ENCODE peak calls at places on chromosomes 4 and X, in four cellular contexts. M is H9, I is IMR-90, P is body of pancreas. Q is an unnamed sample. For H3K4me1, the result is how much of the 10 kb centered on the place peaks cover.

GRCh38 chr4:19241845-19242244 is 1009.9 kb upstream of the SLIT2 start:
- DNase-seq in P (no peak), M (no peak), I (no peak), Q (no peak)

GRCh38 chr4:40055379-40055872 is 1.2 kb upstream of the N4BP2 start:
- DNase-seq in P (no peak), M (no peak), I (no peak), Q (no peak)

GRCh38 chrX:48835524-48836329 is at the start of gene PCSK1N:
- DNase-seq in P (peak), I (no peak), M (peak), Q (no peak)

GRCh38 chr4:177016541-177017141 is 223.9 kb upstream of the VEGFC start:
- DNase-seq in M (no peak), I (peak), P (no peak), Q (peak)

GRCh38 chr4:109908741-109909140 is 3.9 kb upstream of the EGF start:
- DNase-seq in M (no peak), I (no peak), P (no peak), Q (no peak)

GRCh38 chr4:145619639-145619996 is 433 bp downstream of the MMAA start:
- DNase-seq in P (peak), I (peak), M (no peak), Q (no peak)

GRCh38 chr4:158588285-158588684 is 66.6 kb downstream of the RXFP1 start:
- DNase-seq in P (no peak), M (no peak), I (no peak), Q (no peak)

GRCh38 chrX:150767045-150767395 is 73.8 kb downstream of the MTMR1 start:
- DNase-seq in I (no peak), M (no peak), P (no peak), Q (no peak)

GRCh38 chrX:109889289-109890006 is 113.5 kb upstream of the TMEM164 start:
- DNase-seq in P (no peak), M (no peak), I (peak), Q (no peak)

GRCh38 chr4:10100734-10101216 is 15.8 kb downstream of the WDR1 start:
- DNase-seq in P (no peak), M (no peak), I (no peak), Q (no peak)

GRCh38 chr4:17605236-17605635 is 9.2 kb upstream of the MED28 start:
- DNase-seq in M (no peak), P (no peak), I (peak), Q (no peak)

GRCh38 chrX:39331062-39331704 is 529.9 kb downstream of the MID1IP1 start:
- DNase-seq in I (no peak), M (no peak), P (no peak), Q (no peak)

GRCh38 chr4:87235020-87235671 is 14.7 kb upstream of the KLHL8 start:
- DNase-seq in P (no peak), I (peak), M (no peak), Q (peak)

GRCh38 chr4:23355263-23355662 is 534.6 kb downstream of the PPARGC1A start:
- DNase-seq in M (no peak), P (no peak), I (no peak), Q (no peak)

GRCh38 chrX:149982310-149982709 is 44.0 kb upstream of the EOLA2 start:
- DNase-seq in I (no peak), P (no peak), M (no peak), Q (no peak)

GRCh38 chrX:77436271-77436670 is 10.9 kb upstream of the FGF16 start:
- DNase-seq in M (no peak), I (no peak), P (no peak), Q (no peak)

GRCh38 chr4:115145393-115146160 is 32.2 kb upstream of the NDST4 start:
- DNase-seq in M (no peak), P (peak), I (no peak), Q (no peak)

GRCh38 chr4:165079476-165079875 is 25.8 kb downstream of the TRIM75 start:
- DNase-seq in I (peak), P (peak), M (no peak), Q (no peak)

GRCh38 chr4:80215449-80216052 is 18.2 kb downstream of the PRDM8 start:
- DNase-seq in I (peak), P (no peak), M (no peak), Q (no peak)

GRCh38 chrX:154471870-154472684 is 7.0 kb downstream of the LAGE3 start:
- DNase-seq in I (no peak), P (no peak), M (no peak), Q (no peak)

GRCh38 chr4:45679411-45679810 is 444.4 kb downstream of the GABRG1 start:
- DNase-seq in I (no peak), M (no peak), P (no peak), Q (no peak)

GRCh38 chr4:158590219-158590618 is 68.5 kb downstream of the RXFP1 start:
- DNase-seq in P (no peak), I (no peak), M (no peak), Q (no peak)

GRCh38 chr4:140497428-140497775 is 691 bp downstream of the MGAT4D start:
- DNase-seq in P (no peak), M (no peak), I (no peak), Q (no peak)

GRCh38 chr4:98659741-98660507 is 1.5 kb upstream of the TSPAN5 start:
- DNase-seq in I (peak), M (no peak), P (no peak), Q (peak)

GRCh38 chr4:42806436-42806835 is 86.1 kb upstream of the GRXCR1 start:
- DNase-seq in M (no peak), P (no peak), I (no peak), Q (no peak)

GRCh38 chr4:183563874-183564273 is 59.0 kb downstream of the ING2 start:
- DNase-seq in P (no peak), M (no peak), I (peak), Q (peak)

GRCh38 chr4:156992943-156993342 is 21.3 kb upstream of the PDGFC start:
- DNase-seq in P (no peak), I (peak), M (no peak), Q (no peak)

GRCh38 chr4:151114986-151115385 is 15.6 kb downstream of the RPS3A start:
- DNase-seq in M (no peak), P (no peak), I (peak), Q (peak)

GRCh38 chr4:154329268-154329858 is 162.2 kb downstream of the DCHS2 start:
- DNase-seq in P (no peak), I (peak), M (no peak), Q (no peak)

GRCh38 chrX:24305905-24306304 is 8.0 kb downstream of the SUPT20HL2 start:
- DNase-seq in M (no peak), I (no peak), P (no peak), Q (no peak)

GRCh38 chrX:18895157-18895952 is 88.6 kb downstream of the PHKA2 start:
- DNase-seq in I (peak), M (peak), P (no peak), Q (peak)

GRCh38 chr4:14967982-14968381 is 34.3 kb upstream of the CPEB2 start:
- DNase-seq in M (no peak), I (no peak), P (no peak), Q (no peak)

GRCh38 chr4:118280501-118281218 is 72.1 kb downstream of the PRSS12 start:
- DNase-seq in M (peak), P (peak), I (peak), Q (peak)

GRCh38 chrX:56268888-56269287 is 36.7 kb downstream of the KLF8 start:
- DNase-seq in M (no peak), P (no peak), I (no peak), Q (no peak)

GRCh38 chr4:82785248-82786003 is 13.2 kb downstream of the SCD5 start:
- DNase-seq in P (no peak), I (peak), M (peak), Q (peak)

GRCh38 chr4:84291984-84292383 is 207.1 kb downstream of the NKX6-1 start:
- DNase-seq in I (no peak), M (no peak), P (no peak), Q (no peak)

GRCh38 chrX:12825801-12826200 is 34.6 kb downstream of the PRPS2 start:
- DNase-seq in P (no peak), I (peak), M (no peak), Q (peak)

GRCh38 chr4:173293663-173294062 is 40.5 kb downstream of the HMGB2 start:
- DNase-seq in I (no peak), P (no peak), M (no peak), Q (no peak)

GRCh38 chrX:144219035-144219434 is 335.2 kb downstream of the UBE2NL start:
- DNase-seq in M (peak), P (peak), I (no peak), Q (no peak)

DNA sequence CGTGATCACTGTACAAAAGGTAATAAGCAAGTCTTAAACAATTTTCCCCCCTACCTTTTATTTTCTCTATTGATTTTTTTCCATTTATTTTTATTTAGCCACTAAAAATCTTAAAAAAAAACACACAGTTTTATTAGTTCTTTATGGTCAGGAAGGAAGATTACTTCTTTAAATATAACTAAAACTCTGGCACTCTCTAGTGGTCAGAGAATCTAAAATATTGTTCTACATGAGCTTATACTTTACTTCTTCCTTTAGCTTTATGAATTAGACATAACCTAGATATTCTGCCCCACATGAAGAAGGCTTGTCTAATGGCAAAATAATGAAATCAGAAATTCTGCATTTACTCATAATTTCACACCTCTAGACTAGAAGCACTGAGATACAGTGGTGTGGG is 135.2 kb downstream of the PDE5A start:
- DNase-seq in P (no peak), I (no peak), M (no peak), Q (no peak)
- TF ChIP-seq CTCF in P (no peak), I (no peak), M (no peak), Q (peak)

DNA sequence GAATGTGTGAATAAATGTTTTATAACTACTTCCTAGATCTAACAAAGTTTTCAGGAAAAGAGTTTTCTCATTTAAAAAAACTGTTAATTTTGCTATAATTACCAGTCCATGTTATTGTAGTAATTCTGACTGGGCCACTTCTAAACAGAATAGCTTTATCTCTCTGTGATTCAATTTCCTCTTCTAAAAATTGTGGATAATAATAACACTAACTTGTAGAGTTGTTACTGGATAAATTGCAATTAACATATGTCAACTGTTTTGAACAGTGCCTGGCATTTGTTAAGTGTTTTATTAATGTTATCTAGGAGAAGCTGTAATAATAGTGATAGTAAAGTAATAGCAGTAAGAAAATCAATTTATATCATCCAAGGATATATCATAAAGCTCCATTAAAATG is 162.3 kb downstream of the BTC start:
- DNase-seq in M (no peak), I (no peak), P (no peak), Q (no peak)
- H3K27ac ChIP-seq in M (no peak), I (no peak), P (no peak), Q (no peak)

GRCh38 chr4:2484993-2485392 is 16.1 kb downstream of the RNF4 start:
- DNase-seq in I (no peak), M (no peak), P (peak), Q (no peak)
- H3K4me1 ChIP-seq in I (under half), M (under half), P (half or more), Q (under half)

GRCh38 chr4:113499166-113499565 is 262.4 kb downstream of the CAMK2D start:
- DNase-seq in P (no peak), I (no peak), M (no peak), Q (no peak)
- TF ChIP-seq CTCF in P (no peak), I (no peak), M (no peak), Q (no peak)

GRCh38 chr4:68451246-68452211 is 4.3 kb downstream of the TMPRSS11E start:
- DNase-seq in I (peak), P (no peak), M (peak), Q (peak)
- H3K27ac ChIP-seq in I (no peak), P (no peak), M (no peak), Q (peak)

GRCh38 chrX:136059350-136059749 is 74.1 kb downstream of the SLC9A6 start:
- DNase-seq in I (no peak), P (no peak), M (no peak), Q (no peak)
- H3K4me1 ChIP-seq in I (under half), P (under half), M (under half), Q (under half)

GRCh38 chr4:126475730-126476129 is 1157.0 kb upstream of the INTU start:
- DNase-seq in M (no peak), I (no peak), P (no peak), Q (no peak)

GRCh38 chr4:126479709-126480108 is 1153.0 kb upstream of the INTU start:
- DNase-seq in I (no peak), P (no peak), M (peak), Q (no peak)
- TF ChIP-seq CTCF in I (no peak), P (no peak), M (peak), Q (no peak)

DNA sequence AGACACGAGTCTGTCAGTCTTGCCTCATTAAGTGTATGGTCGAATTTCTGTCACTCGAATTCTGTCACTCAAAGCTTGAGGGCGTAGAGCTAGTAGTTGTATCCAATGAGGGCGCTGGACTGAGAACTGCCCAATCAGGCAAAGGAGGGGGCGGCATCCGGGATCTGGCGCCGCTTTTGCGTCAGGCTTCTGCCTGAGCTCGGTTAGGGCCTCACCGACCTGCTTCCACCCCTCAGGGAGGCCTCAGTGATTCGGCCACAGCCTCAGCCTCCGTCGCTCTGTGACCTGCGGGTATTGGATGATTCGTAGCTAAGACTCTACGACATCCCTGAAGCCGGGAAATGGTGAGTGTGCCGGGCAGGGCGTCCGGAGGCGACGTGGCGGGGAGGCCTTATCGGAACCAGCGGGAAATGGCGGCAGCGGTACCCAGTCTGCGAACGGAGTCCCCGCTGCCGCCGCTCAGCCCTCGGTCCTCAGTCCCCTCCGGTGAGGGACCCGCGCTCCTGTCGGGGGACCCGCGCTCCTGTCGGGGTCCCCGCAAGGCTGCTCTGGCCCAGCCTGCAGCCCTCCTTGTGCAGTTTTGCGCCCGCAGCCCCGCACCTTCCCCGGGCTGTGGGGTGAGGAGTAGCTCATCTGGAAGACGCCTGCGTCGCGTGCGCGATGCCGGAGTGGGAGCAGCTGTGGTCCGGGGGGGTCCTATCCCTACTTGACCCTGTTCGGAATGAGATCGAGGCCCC is 88.3 kb downstream of the ZNF718 start:
- DNase-seq in P (peak), I (peak), M (no peak), Q (peak)
- H3K27ac ChIP-seq in P (peak), I (no peak), M (no peak), Q (peak)

GRCh38 chr4:8198206-8198905 is 734 bp upstream of the SH3TC1 start:
- DNase-seq in I (no peak), M (no peak), P (peak), Q (peak)
- H3K4me1 ChIP-seq in I (under half), M (under half), P (half or more), Q (under half)